ENCODE peak calls at places on chromosome 11, in five cellular contexts. Z is PC-3; Y is CD8-positive, alpha-beta memory T cell; P is tibial artery; H is spleen. I is an unnamed sample. For H3K4me1, the result is how much of the 10 kb centered on the place peaks cover.

GRCh38 chr11:134124660-134125451 is 56.0 kb downstream of the JAM3 start:
- DNase-seq in Z (no peak), Y (no peak), P (peak), H (peak), I (peak)

GRCh38 chr11:134682577-134682976 is 270.5 kb upstream of the B3GAT1 start:
- DNase-seq in Z (no peak), Y (no peak), P (no peak), H (no peak), I (peak)

GRCh38 chr11:15673408-15673811 is 558.7 kb downstream of the INSC start:
- DNase-seq in Z (no peak), Y (no peak), P (no peak), H (no peak), I (no peak)

GRCh38 chr11:130798801-130799200 is 117.5 kb downstream of the SNX19 start:
- DNase-seq in Z (no peak), Y (no peak), P (no peak), H (no peak), I (no peak)

GRCh38 chr11:113286001-113286400 is 28.4 kb upstream of the TTC12 start:
- DNase-seq in Z (no peak), Y (no peak), P (no peak), H (no peak), I (no peak)

GRCh38 chr11:127345819-127346459 is 345.4 kb upstream of the KIRREL3 start:
- DNase-seq in Z (peak), Y (no peak), P (no peak), H (no peak), I (no peak)

GRCh38 chr11:830295-831131 is 2.2 kb upstream of the CD151 start:
- DNase-seq in Z (no peak), Y (peak), P (peak), H (peak), I (peak)

GRCh38 chr11:64218628-64219353 is 7.2 kb downstream of the TRPT1 start:
- DNase-seq in Z (no peak), Y (no peak), P (no peak), H (no peak), I (no peak)

GRCh38 chr11:57321996-57322880 is 2.5 kb downstream of the TNKS1BP1 start:
- DNase-seq in Z (peak), Y (no peak), P (peak), H (no peak), I (peak)

GRCh38 chr11:62710001-62710345 is 2.5 kb downstream of the GNG3 start:
- DNase-seq in Z (no peak), Y (no peak), P (peak), H (no peak), I (no peak)

GRCh38 chr11:121722431-121723256 is 269.9 kb upstream of the SORL1-AS1 start:
- DNase-seq in Z (peak), Y (no peak), P (peak), H (no peak), I (peak)

GRCh38 chr11:96234866-96235441 is 108.0 kb downstream of the MAML2 start:
- DNase-seq in Z (peak), Y (no peak), P (no peak), H (no peak), I (no peak)

GRCh38 chr11:96235725-96236124 is 107.3 kb downstream of the MAML2 start:
- DNase-seq in Z (no peak), Y (no peak), P (no peak), H (no peak), I (no peak)

GRCh38 chr11:96238563-96239166 is 104.3 kb downstream of the MAML2 start:
- DNase-seq in Z (no peak), Y (no peak), P (no peak), H (no peak), I (no peak)

GRCh38 chr11:96241351-96241841 is 101.6 kb downstream of the MAML2 start:
- DNase-seq in Z (no peak), Y (no peak), P (no peak), H (no peak), I (no peak)

DNA sequence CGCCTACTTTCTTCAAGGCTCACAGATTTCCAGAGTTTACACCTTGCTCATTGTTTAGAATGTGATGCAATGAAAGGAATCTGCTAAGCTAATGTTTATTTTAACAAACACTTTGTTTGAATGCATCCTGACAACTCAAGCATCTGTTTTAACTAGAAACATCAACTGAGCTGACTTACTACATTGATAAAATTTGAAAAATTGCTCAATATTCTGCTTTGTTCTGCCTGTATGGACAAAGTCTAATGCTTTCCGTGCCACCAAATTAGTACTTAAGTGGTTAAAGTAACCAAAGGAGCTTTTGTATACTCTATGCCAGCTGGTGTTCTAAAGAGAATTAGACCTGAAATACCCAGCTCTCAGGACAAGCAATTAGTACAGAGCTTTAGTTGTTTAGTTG is 105.2 kb downstream of the MAML2 start:
- DNase-seq in Z (no peak), Y (no peak), P (no peak), H (no peak), I (no peak)
- H3K4me1 ChIP-seq in Z (under half), Y (half or more), P (half or more), H (under half), I (under half)

GRCh38 chr11:70460111-70460510 is 61.8 kb downstream of the CTTN start:
- DNase-seq in Z (no peak), Y (no peak), P (no peak), H (no peak), I (peak)

GRCh38 chr11:70464509-70465361 is 66.4 kb downstream of the CTTN start:
- DNase-seq in Z (no peak), Y (no peak), P (no peak), H (peak), I (peak)

GRCh38 chr11:70463478-70464255 is 65.3 kb downstream of the CTTN start:
- DNase-seq in Z (no peak), Y (no peak), P (no peak), H (no peak), I (peak)

GRCh38 chr11:70460959-70461358 is 62.6 kb downstream of the CTTN start:
- DNase-seq in Z (no peak), Y (no peak), P (no peak), H (no peak), I (peak)

DNA sequence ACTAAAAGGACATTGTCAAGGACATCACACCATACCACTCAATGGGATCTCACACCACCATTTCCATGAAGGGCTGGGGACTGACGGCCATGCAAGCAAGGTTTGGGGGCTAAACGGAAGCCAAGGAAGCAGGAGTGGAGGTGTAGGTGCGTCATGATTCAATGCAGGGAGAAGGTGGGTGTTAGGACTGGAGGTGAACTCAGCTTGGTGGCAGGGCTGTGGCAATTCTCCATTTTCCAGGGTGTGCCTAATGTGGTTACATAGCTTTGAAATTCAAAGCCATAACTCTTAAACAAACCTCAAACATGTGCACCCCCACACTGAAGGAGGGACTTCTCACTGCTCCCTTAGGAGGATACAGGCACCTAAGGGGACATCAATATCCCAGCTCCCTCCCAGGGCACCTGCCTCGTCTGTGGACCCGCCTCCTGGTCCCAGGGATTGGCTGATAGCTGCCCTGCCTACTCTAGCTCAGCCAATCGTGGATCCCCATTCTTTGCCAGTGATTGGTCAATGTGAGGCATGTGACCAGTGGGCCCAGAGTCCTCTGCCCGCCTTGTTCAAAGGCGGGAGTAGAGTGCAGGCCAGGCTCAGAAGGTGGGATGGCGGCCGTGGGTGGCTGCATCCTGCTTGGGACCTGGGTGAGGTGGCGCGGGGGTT is 64.6 kb downstream of the CTTN start:
- DNase-seq in Z (no peak), Y (no peak), P (no peak), H (no peak), I (peak)
- H3K4me3 ChIP-seq in Z (no peak), Y (no peak), P (no peak), H (no peak), I (no peak)

DNA sequence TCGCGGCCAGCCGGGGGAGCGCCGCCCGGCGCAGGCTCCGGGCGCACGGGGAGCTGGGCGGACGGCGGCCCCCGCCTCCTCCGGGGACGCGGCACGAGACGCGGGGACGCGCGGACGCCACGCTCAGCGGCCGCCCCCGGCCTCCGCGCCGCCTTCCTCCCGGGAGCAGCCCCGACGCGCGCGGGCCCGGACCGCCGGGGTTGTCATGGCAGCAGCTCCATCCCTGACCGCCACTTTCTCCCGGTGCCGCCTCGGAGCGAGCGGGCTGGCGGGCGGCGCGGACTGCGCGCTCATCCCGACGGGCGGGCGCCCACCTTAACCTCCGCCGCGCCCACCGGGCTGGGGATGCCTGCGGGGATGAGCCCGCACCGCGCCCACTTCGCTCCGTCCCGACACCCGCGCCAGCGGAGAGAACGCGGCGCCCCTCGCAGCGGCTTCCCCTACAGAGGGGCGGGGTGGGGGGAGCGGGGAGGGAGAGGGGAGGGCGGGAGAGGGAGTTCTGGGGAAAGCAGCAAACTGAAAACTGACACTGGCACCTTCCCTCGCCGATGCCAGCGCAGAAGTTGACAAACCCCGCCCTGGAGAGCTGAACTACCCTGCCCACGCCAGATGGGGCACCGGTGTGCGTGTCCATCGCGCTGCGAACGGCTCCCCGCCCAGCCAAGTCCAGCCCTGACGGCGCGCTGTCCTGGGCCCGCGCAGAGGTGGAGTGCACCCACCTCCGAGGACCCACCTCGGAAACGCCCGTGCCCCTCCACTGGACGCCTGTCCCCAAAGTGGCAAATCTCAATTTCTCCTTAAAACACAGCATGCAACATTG is 588.4 kb downstream of the OPCML start:
- DNase-seq in Z (no peak), Y (no peak), P (no peak), H (peak), I (no peak)
- H3K4me1 ChIP-seq in Z (under half), Y (under half), P (under half), H (under half), I (under half)

DNA sequence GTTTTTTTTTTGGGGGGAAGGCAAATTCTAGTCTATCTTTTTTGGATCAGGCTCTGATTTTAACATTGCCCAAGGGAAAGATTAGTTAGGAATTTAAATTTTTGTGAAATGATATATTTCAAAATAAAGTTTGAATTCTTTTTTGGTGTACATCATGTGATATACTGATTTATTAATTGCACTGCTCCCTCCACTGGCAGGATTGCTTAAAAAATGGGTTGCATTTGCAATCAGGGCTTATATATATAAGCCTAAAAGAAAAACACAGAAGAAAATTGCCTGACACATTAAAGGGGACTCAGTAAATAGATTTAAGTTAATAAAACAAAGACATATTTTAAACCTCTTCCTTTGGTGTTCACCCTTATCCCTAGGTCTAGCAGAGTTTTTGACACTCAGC is 1.2 kb downstream of the DYNC2H1 start:
- DNase-seq in Z (peak), Y (no peak), P (no peak), H (no peak), I (no peak)
- H3K4me3 ChIP-seq in Z (peak), Y (no peak), P (peak), H (peak), I (no peak)